ENCODE peak calls at places on chromosomes 13 and 19, in five cellular contexts. D is Panc1; M is IMR-90; I is PC-3; S is CD4-positive, alpha-beta memory T cell. O is an unnamed sample.

GRCh38 chr13:78598933-78599332 is 4.4 kb downstream of the POU4F1 start:
- DNase-seq in D (no peak), M (no peak), I (no peak), S (no peak), O (no peak)

GRCh38 chr19:11451327-11451941 is 16.0 kb downstream of the PRKCSH start:
- DNase-seq in D (no peak), M (no peak), I (no peak), S (no peak), O (no peak)

GRCh38 chr19:4697304-4697703 is 26.3 kb downstream of the DPP9 start:
- DNase-seq in D (no peak), M (no peak), I (no peak), S (no peak), O (no peak)

GRCh38 chr19:15265849-15266248 is 33.6 kb upstream of the EPHX3 start:
- DNase-seq in D (no peak), M (peak), I (peak), S (no peak), O (peak)

GRCh38 chr19:19626516-19627441 is 1.2 kb downstream of the LPAR2 start:
- DNase-seq in D (no peak), M (no peak), I (no peak), S (no peak), O (no peak)

GRCh38 chr13:27712421-27712820 is 79.9 kb upstream of the GSX1 start:
- DNase-seq in D (no peak), M (no peak), I (peak), S (peak), O (peak)

GRCh38 chr13:30173301-30173605 is 134.1 kb downstream of the KATNAL1 start:
- DNase-seq in D (no peak), M (no peak), I (no peak), S (no peak), O (no peak)

GRCh38 chr19:9107375-9107774 is at the start of gene OR7G2:
- DNase-seq in D (no peak), M (no peak), I (no peak), S (no peak), O (no peak)

GRCh38 chr19:57171551-57172081 is 4.3 kb upstream of the DUXA start:
- DNase-seq in D (no peak), M (peak), I (peak), S (peak), O (peak)

GRCh38 chr13:35856084-35856483 is 275.1 kb downstream of the DCLK1 start:
- DNase-seq in D (no peak), M (no peak), I (no peak), S (no peak), O (no peak)

GRCh38 chr13:113999618-113999910 is 25.7 kb upstream of the C13orf46 start:
- DNase-seq in D (no peak), M (no peak), I (no peak), S (no peak), O (no peak)

GRCh38 chr13:111215081-111216047 is 100.3 kb downstream of the ARHGEF7 start:
- DNase-seq in D (no peak), M (no peak), I (no peak), S (no peak), O (no peak)

GRCh38 chr13:102799544-102800144 is 725 bp downstream of the BIVM start:
- DNase-seq in D (no peak), M (peak), I (no peak), S (peak), O (peak)

GRCh38 chr13:54950546-54950945 is 1921.9 kb downstream of the OLFM4 start:
- DNase-seq in D (no peak), M (no peak), I (no peak), S (no peak), O (no peak)

GRCh38 chr19:57123882-57124281 is 4.1 kb downstream of the USP29 start:
- DNase-seq in D (no peak), M (no peak), I (no peak), S (no peak), O (no peak)

GRCh38 chr19:46731007-46731501 is 14.1 kb upstream of the PRKD2 start:
- DNase-seq in D (no peak), M (peak), I (peak), S (no peak), O (peak)

GRCh38 chr19:39845621-39846175 is 481 bp downstream of the FBL start:
- DNase-seq in D (peak), M (no peak), I (no peak), S (no peak), O (peak)

GRCh38 chr19:46309056-46309455 is 12.2 kb downstream of the HIF3A start:
- DNase-seq in D (no peak), M (no peak), I (no peak), S (no peak), O (no peak)

GRCh38 chr13:34587586-34587985 is 354.5 kb upstream of the NBEA start:
- DNase-seq in D (no peak), M (no peak), I (no peak), S (no peak), O (no peak)

GRCh38 chr13:34588362-34588761 is 353.7 kb upstream of the NBEA start:
- DNase-seq in D (no peak), M (no peak), I (no peak), S (no peak), O (no peak)

GRCh38 chr13:34591163-34591562 is 350.9 kb upstream of the NBEA start:
- DNase-seq in D (no peak), M (no peak), I (no peak), S (no peak), O (no peak)

GRCh38 chr13:34591801-34592454 is 350.1 kb upstream of the NBEA start:
- DNase-seq in D (no peak), M (no peak), I (no peak), S (no peak), O (no peak)

GRCh38 chr13:34589581-34589980 is 352.5 kb upstream of the NBEA start:
- DNase-seq in D (no peak), M (no peak), I (no peak), S (no peak), O (no peak)
- H3K27ac ChIP-seq in D (no peak), M (no peak), I (no peak), S (no peak), O (no peak)

GRCh38 chr19:23802290-23802689 is 43.6 kb upstream of the ZNF681 start:
- DNase-seq in D (no peak), M (no peak), I (no peak), S (no peak), O (no peak)

GRCh38 chr19:23800868-23801267 is 42.2 kb upstream of the ZNF681 start:
- DNase-seq in D (no peak), M (no peak), I (no peak), S (no peak), O (no peak)

GRCh38 chr19:23800281-23800680 is 41.6 kb upstream of the ZNF681 start:
- DNase-seq in D (no peak), M (no peak), I (no peak), S (peak), O (no peak)

GRCh38 chr19:23801798-23802197 is 43.1 kb upstream of the ZNF681 start:
- DNase-seq in D (no peak), M (no peak), I (no peak), S (no peak), O (no peak)

DNA sequence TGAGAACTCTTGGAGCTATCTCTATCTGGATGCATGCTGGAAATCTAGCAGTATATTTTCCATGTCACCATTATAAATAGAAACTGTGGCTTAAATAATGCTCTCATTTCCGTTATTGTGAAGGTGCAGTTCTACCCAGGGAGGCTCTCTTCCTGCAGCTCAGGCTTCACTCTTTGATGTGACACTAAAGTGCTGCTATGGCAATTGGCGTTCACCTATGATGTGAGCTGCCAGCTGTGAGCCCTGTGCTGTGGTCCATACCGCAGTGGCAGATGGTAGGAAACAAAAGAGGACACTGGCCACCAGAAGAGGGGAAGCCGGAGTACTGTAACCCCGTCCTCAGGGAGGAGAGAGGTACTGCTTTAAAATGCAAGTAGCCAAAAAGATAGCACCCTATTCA is 40.6 kb upstream of the ZNF681 start:
- DNase-seq in D (no peak), M (no peak), I (no peak), S (peak), O (no peak)
- H3K27ac ChIP-seq in D (no peak), M (no peak), I (no peak), S (peak), O (no peak)

DNA sequence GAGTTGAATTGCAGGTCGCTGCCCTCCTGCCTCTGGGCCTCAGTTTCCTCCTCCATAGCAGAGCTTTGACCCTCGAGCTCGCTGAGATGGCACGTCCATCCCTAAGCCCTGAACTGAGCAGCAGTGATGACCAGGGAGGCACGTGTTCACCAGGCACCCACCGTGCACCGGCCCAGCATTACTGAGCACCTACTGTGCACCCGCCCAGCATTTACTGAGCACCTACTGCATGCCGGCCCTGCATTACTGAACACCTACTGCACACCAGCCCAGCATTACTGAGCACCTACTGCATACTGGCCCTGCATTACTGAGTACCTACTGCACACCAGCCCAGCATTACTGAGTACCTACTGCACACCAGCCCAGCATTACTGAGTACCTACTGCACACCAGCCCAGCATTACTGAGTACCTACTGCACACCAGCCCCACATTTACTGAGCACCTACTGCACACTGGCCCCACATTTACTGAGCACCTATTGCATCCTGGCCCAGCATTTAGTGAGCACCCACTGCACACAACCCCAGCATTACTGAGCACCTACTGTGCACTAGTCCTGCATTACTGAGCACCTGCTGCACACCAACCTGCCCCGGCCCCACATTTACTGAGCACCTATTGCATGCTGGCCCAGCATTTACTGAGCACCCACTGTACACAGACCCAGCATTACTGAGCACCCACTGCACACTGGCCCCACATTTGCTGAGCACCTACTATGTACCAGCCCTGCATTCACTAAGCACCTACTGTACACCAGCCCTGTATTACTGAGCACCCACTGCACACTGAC is 6.3 kb downstream of the TPGS1 start:
- DNase-seq in D (no peak), M (no peak), I (no peak), S (no peak), O (no peak)
- H3K27ac ChIP-seq in D (no peak), M (no peak), I (no peak), S (no peak), O (no peak)

GRCh38 chr19:41999071-41999877 is 5.2 kb upstream of the ATP1A3 start:
- DNase-seq in D (no peak), M (no peak), I (no peak), S (no peak), O (no peak)
- H3K27ac ChIP-seq in D (no peak), M (no peak), I (no peak), S (no peak), O (no peak)

O was measured in RWPE1.